ENCODE peak calls at places on chromosomes 12 and 14, in nine cellular contexts. K is Panc1, M is A549, R is left lung, T is HepG2, F is lung, J is IMR-90, V is heart right ventricle, X is right cardiac atrium. B is an unnamed sample. For H3K9me3, the result is how much of the 10 kb centered on the place peaks cover.

GRCh38 chr12:19675361-19675760 is 236.1 kb downstream of the AEBP2 start:
- ATAC-seq in J (no peak), X (no peak), T (no peak), V (no peak), F (no peak), K (no peak), M (no peak), R (no peak), B (no peak)

GRCh38 chr12:124744659-124745467 is 118.8 kb downstream of the SCARB1 start:
- ATAC-seq in M (peak), J (no peak), F (no peak), R (no peak), X (no peak), K (no peak), V (no peak), T (peak), B (no peak)

GRCh38 chr12:236445-236844 is 22.5 kb upstream of the SLC6A12 start:
- ATAC-seq in M (no peak), R (no peak), F (no peak), T (no peak), K (no peak), V (no peak), X (no peak), J (no peak), B (no peak)

GRCh38 chr12:54981796-54982195 is 2.8 kb downstream of the TESPA1 start:
- ATAC-seq in M (no peak), V (no peak), K (no peak), T (no peak), F (no peak), X (no peak), J (no peak), R (no peak), B (no peak)

GRCh38 chr12:87152084-87152483 is 877.1 kb downstream of the C12orf50 start:
- ATAC-seq in M (no peak), V (peak), K (no peak), T (no peak), F (no peak), R (no peak), X (peak), J (peak), B (no peak)

GRCh38 chr12:58961166-58961565 is 40.9 kb upstream of the LRIG3 start:
- ATAC-seq in V (no peak), T (no peak), J (peak), F (no peak), R (no peak), X (no peak), K (no peak), M (no peak), B (no peak)

GRCh38 chr14:104137297-104138097 is 890 bp upstream of the KIF26A start:
- ATAC-seq in T (peak), K (peak), J (peak), F (peak), M (peak), V (peak), R (peak), X (peak), B (peak)

GRCh38 chr14:92387610-92388009 is 64.6 kb downstream of the SLC24A4 start:
- ATAC-seq in T (peak), F (no peak), J (no peak), V (no peak), R (no peak), K (no peak), M (no peak), X (no peak), B (no peak)

GRCh38 chr14:36646664-36647416 is 14.8 kb upstream of the PAX9 start:
- ATAC-seq in V (no peak), T (peak), J (no peak), M (peak), F (no peak), X (peak), R (peak), K (no peak), B (peak)

GRCh38 chr14:84806627-84807026 is 723.3 kb upstream of the FLRT2 start:
- ATAC-seq in V (no peak), K (no peak), J (no peak), F (no peak), R (no peak), M (no peak), T (no peak), X (peak), B (peak)

GRCh38 chr12:39592295-39592694 is 27.3 kb downstream of the ABCD2 start:
- ATAC-seq in V (no peak), X (no peak), F (no peak), J (no peak), R (no peak), T (peak), K (no peak), M (peak), B (no peak)

GRCh38 chr14:89324501-89325298 is 92.3 kb downstream of the FOXN3 start:
- ATAC-seq in F (no peak), J (no peak), K (no peak), R (no peak), T (no peak), V (no peak), X (no peak), M (no peak), B (no peak)

GRCh38 chr12:123763093-123763492 is 992 bp downstream of the DNAH10 start:
- ATAC-seq in K (no peak), X (peak), F (no peak), R (peak), M (peak), J (no peak), T (peak), V (no peak), B (no peak)

GRCh38 chr14:96698846-96699543 is 98.2 kb upstream of the VRK1 start:
- ATAC-seq in X (no peak), M (no peak), J (no peak), V (no peak), K (no peak), T (no peak), F (no peak), R (no peak), B (no peak)

GRCh38 chr12:12505544-12506501 is 56.8 kb downstream of the DUSP16 start:
- ATAC-seq in M (no peak), V (peak), R (peak), J (peak), K (no peak), T (peak), F (peak), X (peak), B (peak)

GRCh38 chr12:22130671-22131070 is 84.7 kb downstream of the CMAS start:
- ATAC-seq in K (no peak), T (no peak), M (no peak), V (no peak), R (no peak), J (no peak), X (no peak), F (no peak), B (no peak)

GRCh38 chr12:70402597-70402996 is 36.5 kb downstream of the KCNMB4 start:
- ATAC-seq in K (no peak), X (no peak), F (no peak), M (peak), V (no peak), R (no peak), J (no peak), T (peak), B (no peak)

GRCh38 chr12:46380881-46381280 is 8.3 kb upstream of the SLC38A2 start:
- ATAC-seq in M (no peak), F (no peak), K (no peak), R (no peak), V (no peak), T (no peak), J (no peak), X (no peak), B (no peak)

GRCh38 chr12:63103489-63104131 is 47.4 kb downstream of the AVPR1A start:
- ATAC-seq in F (no peak), X (no peak), R (peak), K (no peak), V (no peak), T (no peak), M (no peak), J (no peak), B (no peak)

GRCh38 chr14:21097616-21098133 is 780 bp downstream of the ZNF219 start:
- ATAC-seq in K (no peak), J (no peak), T (peak), X (peak), V (peak), F (no peak), R (peak), M (no peak), B (no peak)

GRCh38 chr12:27237790-27238771 is 6.0 kb upstream of the STK38L start:
- ATAC-seq in K (no peak), M (peak), R (peak), V (peak), J (peak), F (peak), T (no peak), X (peak), B (peak)

GRCh38 chr12:115518-115917 is 49.0 kb downstream of the IQSEC3 start:
- ATAC-seq in M (no peak), K (no peak), T (no peak), V (no peak), R (no peak), X (no peak), F (no peak), J (no peak), B (no peak)

GRCh38 chr14:99643343-99643742 is 1.6 kb upstream of the HHIPL1 start:
- ATAC-seq in M (no peak), X (no peak), K (no peak), J (no peak), R (no peak), V (no peak), T (no peak), F (no peak), B (no peak)

GRCh38 chr14:91382712-91383111 is 34.9 kb downstream of the CCDC88C start:
- ATAC-seq in V (no peak), J (no peak), T (no peak), X (no peak), F (no peak), K (no peak), M (no peak), R (no peak), B (no peak)

GRCh38 chr12:28539691-28540323 is 349.6 kb downstream of the CCDC91 start:
- ATAC-seq in T (no peak), M (no peak), R (no peak), J (no peak), X (no peak), V (no peak), K (no peak), F (no peak), B (no peak)

GRCh38 chr12:2803635-2804380 is 8.7 kb upstream of the ITFG2 start:
- ATAC-seq in J (no peak), X (no peak), T (no peak), R (no peak), V (no peak), M (no peak), K (no peak), F (no peak), B (no peak)

GRCh38 chr14:75531256-75531655 is 9.0 kb downstream of the BATF start:
- ATAC-seq in T (no peak), M (peak), K (no peak), F (no peak), R (no peak), V (no peak), J (no peak), X (no peak), B (no peak)

GRCh38 chr12:99521664-99522063 is 125.9 kb upstream of the GARIN6 start:
- ATAC-seq in J (no peak), K (no peak), X (no peak), V (no peak), T (no peak), M (no peak), F (no peak), R (no peak), B (no peak)

GRCh38 chr14:104797112-104798044 is 1.8 kb upstream of the AKT1 start:
- ATAC-seq in J (no peak), F (no peak), M (peak), T (peak), R (peak), K (peak), V (no peak), X (no peak), B (no peak)

GRCh38 chr12:30187426-30187825 is 403.7 kb upstream of the TMTC1 start:
- ATAC-seq in X (no peak), T (no peak), J (no peak), R (no peak), V (no peak), M (no peak), F (no peak), K (no peak), B (no peak)

GRCh38 chr14:21436567-21437062 is 19.3 kb downstream of the CHD8 start:
- ATAC-seq in T (no peak), K (no peak), R (peak), J (peak), M (no peak), V (no peak), X (no peak), F (no peak), B (no peak)

GRCh38 chr14:60861545-60862147 is 119.2 kb downstream of the TRMT5 start:
- ATAC-seq in J (no peak), X (no peak), T (no peak), F (peak), R (peak), M (no peak), V (no peak), K (no peak), B (no peak)

GRCh38 chr14:35789651-35790050 is 19.4 kb downstream of the RALGAPA1 start:
- ATAC-seq in M (no peak), K (no peak), J (no peak), T (no peak), V (no peak), F (no peak), R (no peak), X (no peak), B (no peak)

GRCh38 chr14:84074626-84075025 is 1455.3 kb upstream of the FLRT2 start:
- ATAC-seq in T (no peak), K (no peak), R (no peak), V (no peak), M (no peak), J (no peak), X (no peak), F (no peak), B (no peak)

GRCh38 chr14:67579040-67579439 is 21.0 kb downstream of the PIGH start:
- ATAC-seq in X (no peak), R (no peak), T (no peak), K (no peak), M (no peak), F (no peak), J (no peak), V (no peak), B (no peak)

GRCh38 chr14:68924392-68925158 is 54.5 kb downstream of the ACTN1 start:
- ATAC-seq in X (peak), V (peak), M (peak), T (peak), R (peak), K (peak), F (no peak), J (peak), B (peak)

GRCh38 chr14:50056457-50056856 is 59.9 kb downstream of the VCPKMT start:
- ATAC-seq in X (peak), J (no peak), K (no peak), M (no peak), T (no peak), F (no peak), V (peak), R (no peak), B (peak)

GRCh38 chr12:47382305-47382704 is 302.5 kb upstream of the AMIGO2 start:
- ATAC-seq in K (no peak), V (no peak), R (no peak), T (no peak), J (no peak), M (no peak), F (no peak), X (no peak), B (no peak)

GRCh38 chr14:74169906-74170305 is 69.3 kb upstream of the VSX2 start:
- ATAC-seq in J (no peak), F (no peak), V (no peak), R (no peak), X (no peak), M (no peak), T (no peak), K (no peak), B (no peak)

GRCh38 chr12:34292736-34293625 is 270.7 kb downstream of the ALG10 start:
- ATAC-seq in T (peak), X (no peak), R (no peak), J (no peak), M (peak), K (peak), V (no peak), F (no peak), B (no peak)

GRCh38 chr12:34296143-34297041 is 274.1 kb downstream of the ALG10 start:
- ATAC-seq in J (no peak), X (no peak), M (no peak), V (no peak), R (no peak), F (no peak), K (no peak), T (no peak), B (no peak)

GRCh38 chr12:34295366-34296142 is 273.3 kb downstream of the ALG10 start:
- ATAC-seq in T (no peak), M (no peak), K (no peak), R (no peak), X (no peak), J (no peak), F (no peak), V (no peak), B (no peak)

GRCh38 chr12:34294671-34295365 is 272.5 kb downstream of the ALG10 start:
- ATAC-seq in R (no peak), V (no peak), F (no peak), M (no peak), X (no peak), J (no peak), T (no peak), K (no peak), B (no peak)

DNA sequence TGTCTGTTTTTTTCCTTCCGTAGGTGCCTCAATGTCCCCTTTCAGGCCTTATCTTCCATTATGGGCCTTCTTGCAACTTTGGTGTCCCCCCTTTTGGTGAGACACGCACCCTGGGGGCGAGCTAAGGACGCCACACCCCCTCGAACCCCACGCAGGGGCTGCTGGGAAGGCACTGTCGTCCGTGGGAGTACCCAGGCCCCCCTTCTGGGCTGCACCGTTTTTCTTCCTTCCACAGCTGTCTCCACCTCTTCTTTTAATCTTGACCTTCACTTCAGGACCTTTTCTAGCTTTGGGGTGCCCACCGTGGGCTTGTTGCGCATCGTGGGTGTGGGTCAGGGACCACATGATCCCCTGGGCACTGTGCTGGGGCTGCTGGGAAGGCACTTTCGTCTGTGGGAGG is 271.8 kb downstream of the ALG10 start:
- ATAC-seq in V (no peak), M (no peak), T (no peak), J (no peak), K (no peak), R (no peak), F (no peak), X (no peak), B (no peak)
- H3K9me3 ChIP-seq in V (under half), M (under half), T (under half), J (half or more), K (under half), R (half or more), F (under half), X (under half), B (under half)

GRCh38 chr12:94792690-94793089 is 142.3 kb upstream of the TMCC3 start:
- ATAC-seq in R (peak), J (no peak), M (no peak), X (peak), V (no peak), K (no peak), T (no peak), F (no peak), B (no peak)
- H3K4me3 ChIP-seq in R (no peak), J (no peak), M (no peak), X (no peak), V (no peak), K (no peak), T (no peak), F (no peak), B (no peak)

GRCh38 chr12:122040579-122041386 is 19.1 kb downstream of the BCL7A start:
- ATAC-seq in X (no peak), J (no peak), F (peak), R (peak), K (no peak), M (peak), T (peak), V (no peak), B (no peak)
- H3K9me3 ChIP-seq in X (under half), J (under half), F (under half), R (under half), K (under half), M (under half), T (under half), V (under half), B (under half)

GRCh38 chr12:114690267-114691135 is 6.5 kb upstream of the TBX3 start:
- ATAC-seq in K (no peak), J (no peak), X (no peak), V (no peak), R (no peak), M (no peak), F (no peak), T (no peak), B (no peak)
- H3K4me3 ChIP-seq in K (no peak), J (no peak), X (no peak), V (no peak), R (no peak), M (no peak), F (no peak), T (no peak), B (no peak)

DNA sequence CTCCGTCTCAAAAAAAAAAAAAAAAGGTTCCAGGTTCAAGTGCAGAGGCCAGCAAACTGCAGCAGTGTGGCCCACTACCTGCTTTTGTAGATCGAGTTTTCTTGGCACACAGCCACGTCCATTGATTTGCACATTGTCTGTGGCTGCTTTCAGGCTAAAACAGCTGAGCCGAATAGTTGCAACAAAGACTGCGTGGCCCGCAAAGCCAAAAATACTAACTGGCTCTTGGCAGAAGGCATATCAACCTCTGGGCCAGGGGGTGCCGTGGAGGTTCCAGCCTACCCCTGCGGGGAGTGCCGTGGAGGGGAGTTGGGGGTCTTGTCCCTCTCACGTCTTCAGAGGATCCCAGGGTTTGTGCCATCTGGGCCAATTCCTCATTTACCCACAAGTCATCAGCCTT is 170.1 kb downstream of the ADGRD1 start:
- ATAC-seq in T (no peak), K (no peak), V (no peak), M (no peak), J (no peak), R (no peak), F (no peak), X (no peak), B (no peak)
- H3K9me3 ChIP-seq in T (under half), K (under half), V (under half), M (under half), J (under half), R (under half), F (under half), X (under half), B (under half)

GRCh38 chr14:80316426-80316825 is 105.1 kb upstream of the DIO2 start:
- ATAC-seq in K (no peak), T (no peak), F (no peak), X (no peak), J (peak), R (no peak), M (no peak), V (peak), B (no peak)

GRCh38 chr14:80310950-80311349 is 99.6 kb upstream of the DIO2 start:
- ATAC-seq in J (no peak), T (no peak), F (no peak), R (no peak), M (no peak), V (peak), X (no peak), K (no peak), B (no peak)

GRCh38 chr14:80313806-80314205 is 102.5 kb upstream of the DIO2 start:
- ATAC-seq in R (no peak), K (no peak), F (no peak), T (no peak), X (no peak), J (peak), M (no peak), V (no peak), B (no peak)

GRCh38 chr14:80315681-80316080 is 104.4 kb upstream of the DIO2 start:
- ATAC-seq in X (no peak), M (no peak), K (no peak), T (no peak), R (no peak), J (peak), V (peak), F (no peak), B (no peak)
- H3K4me3 ChIP-seq in X (no peak), M (no peak), K (no peak), T (no peak), R (no peak), J (no peak), V (no peak), F (no peak), B (no peak)

B was measured in gastroesophageal sphincter.